ENCODE peak calls at places on chromosomes 12 and 14, in five cellular contexts. O is H9, V is mesenchymal stem cell, K is mesendoderm, N is IMR-90. H is an unnamed sample. For H3K4me1, the result is how much of the 10 kb centered on the place peaks cover.

GRCh38 chr12:30794591-30795409 is 40.0 kb upstream of the CAPRIN2 start:
- DNase-seq in O (peak), V (peak), N (peak), K (peak), H (peak)

GRCh38 chr12:124188561-124189405 is 106.1 kb upstream of the RFLNA start:
- DNase-seq in N (no peak), V (peak), O (no peak), K (peak), H (no peak)

GRCh38 chr14:36443374-36443773 is 76.7 kb downstream of the NKX2-1 start:
- DNase-seq in V (no peak), N (no peak), K (no peak), O (no peak), H (peak)

GRCh38 chr14:99658218-99658617 is 13.3 kb downstream of the HHIPL1 start:
- DNase-seq in V (no peak), O (no peak), K (no peak), N (peak), H (no peak)

GRCh38 chr12:82835217-82835616 is 148.5 kb downstream of the TMTC2 start:
- DNase-seq in V (peak), O (no peak), K (peak), N (peak), H (no peak)

GRCh38 chr14:63647696-63648410 is 6.2 kb upstream of the WDR89 start:
- DNase-seq in K (peak), V (no peak), O (no peak), N (peak), H (no peak)

GRCh38 chr12:7787574-7788315 is 1.5 kb upstream of the NANOG start:
- DNase-seq in O (peak), N (no peak), V (no peak), K (peak), H (no peak)

GRCh38 chr12:56029166-56029519 is 8.3 kb downstream of the IKZF4 start:
- DNase-seq in O (no peak), K (no peak), V (no peak), N (peak), H (no peak)

GRCh38 chr12:69492739-69493138 is 22.6 kb downstream of the FRS2 start:
- DNase-seq in N (no peak), O (no peak), K (no peak), V (no peak), H (no peak)

GRCh38 chr14:89443002-89443660 is 26.1 kb upstream of the FOXN3 start:
- DNase-seq in N (peak), K (peak), V (no peak), O (no peak), H (no peak)

GRCh38 chr12:24302708-24303107 is 353.2 kb upstream of the SOX5 start:
- DNase-seq in V (no peak), O (no peak), K (no peak), N (no peak), H (no peak)

GRCh38 chr12:93186131-93186530 is 191.6 kb upstream of the NUDT4 start:
- DNase-seq in N (peak), V (peak), K (no peak), O (no peak), H (no peak)

GRCh38 chr12:66776974-66777373 is 98.1 kb upstream of the GRIP1 start:
- DNase-seq in V (no peak), K (no peak), N (no peak), O (no peak), H (no peak)

GRCh38 chr12:100295764-100296555 is 29.0 kb downstream of the SCYL2 start:
- DNase-seq in V (peak), N (peak), O (no peak), K (no peak), H (no peak)

GRCh38 chr14:74483321-74483720 is 9.8 kb downstream of the NPC2 start:
- DNase-seq in N (peak), V (no peak), O (no peak), K (no peak), H (no peak)

GRCh38 chr12:111180830-111181726 is 187.8 kb downstream of the PHETA1 start:
- DNase-seq in K (no peak), N (peak), O (no peak), V (no peak), H (no peak)

GRCh38 chr14:74038015-74038859 is 19.1 kb downstream of the BBOF1 start:
- DNase-seq in V (peak), N (peak), O (no peak), K (peak), H (peak)

GRCh38 chr12:41190360-41190759 is 2.2 kb downstream of the PDZRN4 start:
- DNase-seq in K (peak), N (no peak), O (peak), V (peak), H (no peak)

GRCh38 chr12:124709722-124710656 is 142.6 kb upstream of the NCOR2 start:
- DNase-seq in O (no peak), V (peak), K (no peak), N (peak), H (no peak)

GRCh38 chr12:92596388-92596787 is 106.4 kb upstream of the PLEKHG7 start:
- DNase-seq in N (peak), O (no peak), K (no peak), V (peak), H (no peak)

GRCh38 chr12:32302218-32302826 is 97.0 kb upstream of the FGD4 start:
- DNase-seq in O (peak), N (no peak), V (no peak), K (peak), H (no peak)

GRCh38 chr12:41286426-41286825 is 98.3 kb downstream of the PDZRN4 start:
- DNase-seq in V (peak), O (no peak), N (no peak), K (no peak), H (no peak)

GRCh38 chr12:128471491-128471890 is 204.5 kb downstream of the TMEM132C start:
- DNase-seq in O (no peak), V (no peak), K (no peak), N (no peak), H (no peak)

GRCh38 chr14:99531221-99532096 is 50.2 kb downstream of the CCNK start:
- DNase-seq in V (peak), K (peak), O (no peak), N (peak), H (peak)

GRCh38 chr12:117530796-117531195 is 169.4 kb upstream of the NOS1 start:
- DNase-seq in O (no peak), K (no peak), N (no peak), V (no peak), H (no peak)

GRCh38 chr12:106302401-106303201 is at the start of gene TCP11L2:
- DNase-seq in V (peak), K (peak), O (peak), N (peak), H (peak)

GRCh38 chr12:48858043-48858442 is 6.1 kb upstream of the DDX23 start:
- DNase-seq in K (no peak), N (no peak), V (no peak), O (no peak), H (no peak)

GRCh38 chr14:75285331-75285730 is 6.7 kb downstream of the FOS start:
- DNase-seq in K (no peak), O (no peak), V (peak), N (no peak), H (no peak)

GRCh38 chr14:93970967-93971634 is 5.3 kb downstream of the ASB2 start:
- DNase-seq in K (no peak), O (no peak), V (no peak), N (peak), H (no peak)

GRCh38 chr14:21014761-21015190 is 10.1 kb downstream of the NDRG2 start:
- DNase-seq in V (peak), K (peak), N (peak), O (peak), H (peak)

GRCh38 chr14:22718091-22718490 is 48.4 kb upstream of the OXA1L start:
- DNase-seq in K (no peak), O (no peak), V (no peak), N (no peak), H (no peak)

GRCh38 chr12:119154435-119154818 is 24.3 kb upstream of the HSPB8 start:
- DNase-seq in O (peak), V (peak), K (peak), N (no peak), H (peak)

GRCh38 chr12:108914031-108914630 is 34.2 kb downstream of the DAO start:
- DNase-seq in K (no peak), N (no peak), O (no peak), V (no peak), H (no peak)

GRCh38 chr14:23041729-23042128 is 283 bp upstream of the PSMB11 start:
- DNase-seq in N (peak), V (no peak), O (no peak), K (no peak), H (no peak)

GRCh38 chr12:25996677-25997076 is 38.2 kb downstream of the RASSF8 start:
- DNase-seq in N (no peak), V (no peak), O (no peak), K (no peak), H (no peak)

GRCh38 chr14:42057176-42057575 is 450.5 kb downstream of the LRFN5 start:
- DNase-seq in O (no peak), V (peak), N (peak), K (no peak), H (no peak)

GRCh38 chr14:59061292-59061691 is 127.2 kb upstream of the DAAM1 start:
- DNase-seq in N (no peak), K (no peak), O (no peak), V (no peak), H (no peak)

GRCh38 chr12:119296535-119296934 is 38.0 kb upstream of the CCDC60 start:
- DNase-seq in K (no peak), N (no peak), V (no peak), O (no peak), H (no peak)

GRCh38 chr12:75480469-75480949 is at the start of gene GLIPR1:
- DNase-seq in V (peak), N (peak), O (no peak), K (peak), H (no peak)

GRCh38 chr12:14563051-14563450 is 4.6 kb downstream of the PLBD1 start:
- DNase-seq in O (no peak), N (no peak), V (no peak), K (no peak), H (no peak)
- H2BK15ac ChIP-seq in O (no peak), N (no peak), V (no peak), K (no peak), H (no peak)

DNA sequence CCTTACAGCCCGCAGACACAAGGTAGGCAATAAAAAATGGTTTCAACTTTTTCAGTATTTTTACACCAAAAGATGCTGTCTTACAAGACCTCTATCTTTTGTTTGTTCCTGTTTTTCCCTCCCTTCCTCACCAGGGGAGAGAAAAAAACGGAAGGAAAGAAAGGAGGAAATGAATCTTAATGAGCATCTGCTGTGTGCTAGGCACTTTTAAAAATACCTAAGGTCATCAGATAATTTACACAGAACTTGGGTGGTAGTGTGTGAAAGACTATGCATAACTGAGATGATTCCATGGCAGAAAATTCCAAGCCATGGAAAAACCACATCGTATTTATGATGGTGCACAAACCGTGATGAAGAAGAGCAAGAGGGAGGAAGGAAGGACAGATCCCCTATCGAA is 121.2 kb downstream of the DIP2B start:
- DNase-seq in O (no peak), N (no peak), V (no peak), K (no peak), H (no peak)
- H3K4me1 ChIP-seq in O (under half), N (under half), V (under half), K (under half), H (under half)

GRCh38 chr12:52646613-52647012 is 5.4 kb downstream of the KRT2 start:
- DNase-seq in K (no peak), O (peak), N (no peak), V (no peak), H (no peak)
- H2BK15ac ChIP-seq in K (no peak), O (no peak), N (no peak), V (no peak), H (no peak)

GRCh38 chr12:2083561-2083960 is 30.8 kb downstream of the CACNA1C start:
- DNase-seq in O (no peak), K (no peak), N (no peak), V (no peak), H (no peak)
- H3K4me1 ChIP-seq in O (under half), K (under half), N (under half), V (under half), H (under half)

GRCh38 chr14:77123381-77124344 is 17.9 kb downstream of the ZDHHC22 start:
- DNase-seq in V (no peak), K (peak), N (no peak), O (peak), H (no peak)

GRCh38 chr14:77124345-77125274 is 17.0 kb downstream of the ZDHHC22 start:
- DNase-seq in K (peak), O (peak), V (peak), N (peak), H (peak)

GRCh38 chr14:77126461-77126990 is 15.1 kb downstream of the ZDHHC22 start:
- DNase-seq in O (peak), K (no peak), V (no peak), N (no peak), H (no peak)

GRCh38 chr14:77125275-77126073 is 16.1 kb downstream of the ZDHHC22 start:
- DNase-seq in V (no peak), O (peak), K (peak), N (no peak), H (no peak)

DNA sequence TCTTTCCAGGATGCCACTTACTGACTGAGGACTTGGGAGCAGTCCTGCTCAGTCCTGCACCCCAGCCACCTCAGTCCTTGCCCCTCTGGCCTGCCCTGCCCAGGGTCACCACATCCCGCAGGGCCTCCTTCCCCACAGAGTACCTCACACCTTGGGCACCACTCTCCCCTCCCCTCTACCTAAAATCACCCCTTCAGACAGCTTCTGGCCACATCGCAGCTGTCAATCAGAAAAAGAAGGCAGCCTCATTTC is 15.6 kb downstream of the ZDHHC22 start:
- DNase-seq in K (no peak), N (no peak), V (no peak), O (peak), H (no peak)
- H2BK15ac ChIP-seq in K (no peak), N (no peak), V (no peak), O (no peak), H (peak)

H was measured in neuronal stem cell.